ENCODE peak calls at places on chromosomes 13 and 19, in four cellular contexts. One of them, this sample, is unnamed. For H3K9me3, the result is how much of the 10 kb centered on the place peaks cover.

GRCh38 chr13:76735641-76736040 is 150.6 kb downstream of the KCTD12 start:
- DNase-seq in left lung: no peak
- DNase-seq in IMR-90: no peak
- DNase-seq in heart left ventricle: no peak
- DNase-seq in this sample: no peak

GRCh38 chr13:35554972-35555623 is 78.6 kb upstream of the MAB21L1 start:
- DNase-seq in heart left ventricle: no peak
- DNase-seq in left lung: no peak
- DNase-seq in IMR-90: no peak
- DNase-seq in this sample: no peak

GRCh38 chr19:18915639-18916038 is 3.5 kb downstream of the COPE start:
- DNase-seq in left lung: no peak
- DNase-seq in heart left ventricle: no peak
- DNase-seq in IMR-90: peak
- DNase-seq in this sample: no peak

GRCh38 chr13:79966502-79966901 is 374.4 kb downstream of the SPRY2 start:
- DNase-seq in left lung: no peak
- DNase-seq in heart left ventricle: no peak
- DNase-seq in IMR-90: no peak
- DNase-seq in this sample: no peak

GRCh38 chr19:41746593-41747227 is 8.6 kb upstream of the CEACAM6 start:
- DNase-seq in left lung: peak
- DNase-seq in IMR-90: peak
- DNase-seq in heart left ventricle: peak
- DNase-seq in this sample: peak

GRCh38 chr19:17352608-17353280 is 15.4 kb downstream of the GTPBP3 start:
- DNase-seq in heart left ventricle: no peak
- DNase-seq in left lung: no peak
- DNase-seq in IMR-90: no peak
- DNase-seq in this sample: no peak

GRCh38 chr19:45290381-45290931 is 32.2 kb downstream of the CKM start:
- DNase-seq in IMR-90: no peak
- DNase-seq in left lung: no peak
- DNase-seq in heart left ventricle: no peak
- DNase-seq in this sample: no peak

GRCh38 chr13:97434417-97435296 is 688 bp downstream of the RAP2A start:
- DNase-seq in left lung: peak
- DNase-seq in IMR-90: peak
- DNase-seq in heart left ventricle: peak
- DNase-seq in this sample: peak

GRCh38 chr13:96551540-96551939 is 442.7 kb downstream of the OXGR1 start:
- DNase-seq in left lung: no peak
- DNase-seq in IMR-90: no peak
- DNase-seq in heart left ventricle: no peak
- DNase-seq in this sample: no peak

GRCh38 chr19:52398091-52398461 is 427 bp downstream of the ZNF528 start:
- DNase-seq in left lung: no peak
- DNase-seq in IMR-90: peak
- DNase-seq in heart left ventricle: no peak
- DNase-seq in this sample: no peak

GRCh38 chr19:55581145-55581827 is 638 bp upstream of the ZNF579 start:
- DNase-seq in heart left ventricle: no peak
- DNase-seq in left lung: no peak
- DNase-seq in IMR-90: no peak
- DNase-seq in this sample: no peak

GRCh38 chr13:85588359-85588758 is 210.9 kb downstream of the SLITRK6 start:
- DNase-seq in left lung: no peak
- DNase-seq in heart left ventricle: no peak
- DNase-seq in IMR-90: no peak
- DNase-seq in this sample: no peak

GRCh38 chr13:102693781-102694180 is 1.1 kb downstream of the METTL21C start:
- DNase-seq in heart left ventricle: no peak
- DNase-seq in IMR-90: peak
- DNase-seq in left lung: no peak
- DNase-seq in this sample: no peak

GRCh38 chr13:71864094-71864980 is 2.7 kb downstream of the DACH1 start:
- DNase-seq in left lung: peak
- DNase-seq in IMR-90: no peak
- DNase-seq in heart left ventricle: peak
- DNase-seq in this sample: no peak

GRCh38 chr13:45432737-45433380 is 14.7 kb upstream of the SLC25A30 start:
- DNase-seq in heart left ventricle: no peak
- DNase-seq in IMR-90: no peak
- DNase-seq in left lung: no peak
- DNase-seq in this sample: no peak

DNA sequence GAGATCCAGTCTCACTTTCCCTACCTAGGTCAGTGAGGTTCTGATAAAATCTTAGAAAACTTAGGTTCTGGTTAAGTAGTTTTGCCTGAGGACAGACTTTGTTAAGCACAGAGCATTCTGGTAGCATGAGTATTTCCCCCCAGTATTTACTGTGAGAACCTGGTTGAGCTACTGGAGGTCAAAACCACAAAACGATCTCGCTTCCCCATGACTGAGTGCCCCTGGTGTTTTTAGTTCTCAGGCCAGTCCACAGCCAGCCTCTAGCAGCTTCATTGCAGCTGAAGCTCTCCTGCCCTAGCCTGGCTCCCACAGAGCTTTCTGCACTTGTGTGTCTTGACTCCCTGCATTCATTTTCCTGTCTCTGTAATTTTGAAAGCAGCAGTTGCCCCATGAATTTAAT is 1138.2 kb downstream of the UQCRFS1 start:
- DNase-seq in left lung: no peak
- DNase-seq in IMR-90: no peak
- DNase-seq in heart left ventricle: no peak
- DNase-seq in this sample: no peak
- H3K9me3 ChIP-seq in left lung: under half
- H3K9me3 ChIP-seq in IMR-90: under half
- H3K9me3 ChIP-seq in heart left ventricle: under half
- H3K9me3 ChIP-seq in this sample: under half

GRCh38 chr19:9523885-9524474 is 14.5 kb downstream of the ZNF426 start:
- DNase-seq in left lung: no peak
- DNase-seq in heart left ventricle: no peak
- DNase-seq in IMR-90: no peak
- DNase-seq in this sample: no peak
- H3K9me3 ChIP-seq in left lung: half or more
- H3K9me3 ChIP-seq in heart left ventricle: half or more
- H3K9me3 ChIP-seq in IMR-90: half or more
- H3K9me3 ChIP-seq in this sample: half or more

DNA sequence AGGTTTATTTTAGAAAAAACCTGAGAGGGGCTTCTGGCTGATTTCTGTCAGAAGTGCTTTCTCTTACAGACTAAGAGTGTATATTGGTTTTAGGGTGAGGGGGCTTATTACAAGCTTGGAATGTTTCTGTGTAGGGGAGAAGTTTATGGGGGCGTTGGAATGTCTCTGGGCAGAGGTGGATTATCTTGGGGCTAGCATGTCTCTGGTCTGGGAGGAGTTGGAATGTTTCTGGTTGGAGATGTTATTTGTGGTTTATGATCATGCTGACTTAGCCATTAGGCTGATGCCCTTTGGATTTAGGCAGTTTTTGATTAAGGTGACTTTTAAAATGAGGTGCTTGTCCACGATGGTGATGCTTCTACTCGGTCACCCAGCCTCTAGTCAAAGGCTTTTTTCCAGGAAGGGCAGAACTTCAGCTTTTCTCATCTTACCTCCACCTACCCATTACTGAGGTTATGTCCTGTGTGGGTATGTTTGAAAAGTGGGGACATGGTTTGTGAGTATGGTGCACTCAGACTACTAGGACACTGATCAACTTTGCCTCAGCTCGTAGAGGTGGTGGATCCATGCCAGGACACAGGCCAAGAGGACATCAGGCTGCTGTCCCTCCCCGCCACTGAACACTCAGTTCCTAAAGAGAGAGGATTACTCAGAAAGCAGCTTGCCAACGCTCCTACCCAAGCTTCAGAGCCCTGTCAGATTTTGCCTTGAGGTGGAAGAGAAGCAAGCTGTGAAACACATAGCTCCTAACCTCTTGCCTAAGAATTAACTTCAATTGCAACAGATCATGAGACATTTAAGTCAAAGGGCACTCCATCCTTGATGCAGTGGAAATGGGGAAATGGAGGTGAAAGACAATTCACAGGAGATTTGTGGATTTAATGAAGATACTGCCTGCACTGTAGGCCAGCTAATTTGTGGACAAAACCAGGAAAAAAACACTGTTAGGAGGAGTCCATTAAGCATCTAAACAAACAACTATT is 63.6 kb downstream of the ZNF44 start:
- DNase-seq in left lung: no peak
- DNase-seq in heart left ventricle: peak
- DNase-seq in IMR-90: no peak
- DNase-seq in this sample: no peak
- H3K9me3 ChIP-seq in left lung: under half
- H3K9me3 ChIP-seq in heart left ventricle: under half
- H3K9me3 ChIP-seq in IMR-90: under half
- H3K9me3 ChIP-seq in this sample: under half

GRCh38 chr19:37114001-37114400 is 35.8 kb downstream of the ZNF420 start:
- DNase-seq in heart left ventricle: no peak
- DNase-seq in IMR-90: no peak
- DNase-seq in left lung: no peak
- DNase-seq in this sample: no peak
- H3K9me3 ChIP-seq in heart left ventricle: half or more
- H3K9me3 ChIP-seq in IMR-90: under half
- H3K9me3 ChIP-seq in left lung: half or more
- H3K9me3 ChIP-seq in this sample: half or more

GRCh38 chr13:43852923-43853404 is 26.6 kb downstream of the CCDC122 start:
- DNase-seq in left lung: no peak
- DNase-seq in heart left ventricle: no peak
- DNase-seq in IMR-90: no peak
- DNase-seq in this sample: no peak
- H3K9me3 ChIP-seq in left lung: half or more
- H3K9me3 ChIP-seq in heart left ventricle: half or more
- H3K9me3 ChIP-seq in IMR-90: under half
- H3K9me3 ChIP-seq in this sample: under half